ENCODE peak calls at places on chromosome 11, in nine cellular contexts. A is T-helper 2 cell; Y is colonic mucosa; J is cardiac fibroblast; W is stimulated activated naive CD8-positive, alpha-beta T cell treated with anti-CD3 and anti-CD28 coated beads, Interleukin-15, amount 100 ng/mL, for 72 hours; B is activated CD4-positive, alpha-beta T cell treated with anti-CD3 and anti-CD28 coated beads, Interleukin-2, amount 50 U/mL, for 1 hour; N is stimulated activated CD4-positive, alpha-beta T cell treated with anti-CD3 and anti-CD28 coated beads, Interleukin-4, amount 100 ng/mL, for 1 hour; Z is RKO; E is NCI-H774. K is an unnamed sample.

GRCh38 chr11:7906481-7906880 is 24.6 kb downstream of the OR10A6 start:
- DNase-seq in N (no peak), Y (no peak), E (no peak), J (no peak), W (no peak), B (no peak), A (no peak), Z (no peak), K (no peak)

GRCh38 chr11:60771879-60772525 is 13.1 kb upstream of the MS4A10 start:
- DNase-seq in B (no peak), A (no peak), N (no peak), E (no peak), J (no peak), W (no peak), Z (no peak), Y (no peak), K (no peak)

GRCh38 chr11:11697796-11698195 is 76.0 kb upstream of the GALNT18 start:
- DNase-seq in W (no peak), N (no peak), J (no peak), A (no peak), Z (no peak), B (no peak), E (no peak), Y (no peak), K (no peak)

GRCh38 chr11:17683378-17684161 is 35.8 kb upstream of the MYOD1 start:
- DNase-seq in A (no peak), J (peak), N (no peak), W (no peak), Y (no peak), B (no peak), Z (peak), E (no peak), K (no peak)

GRCh38 chr11:35735411-35735810 is 72.8 kb downstream of the TRIM44 start:
- DNase-seq in B (no peak), E (no peak), Z (no peak), W (no peak), J (no peak), N (no peak), A (no peak), Y (no peak), K (no peak)

GRCh38 chr11:70799386-70799785 is 401.1 kb downstream of the CTTN start:
- DNase-seq in W (no peak), N (no peak), Y (no peak), B (no peak), J (peak), Z (no peak), A (no peak), E (no peak), K (no peak)

GRCh38 chr11:116171271-116172140 is 601.3 kb downstream of the BUD13 start:
- DNase-seq in J (no peak), E (no peak), N (no peak), A (no peak), W (no peak), Z (no peak), B (no peak), Y (peak), K (no peak)

GRCh38 chr11:7603031-7603781 is 70.1 kb downstream of the CYB5R2 start:
- DNase-seq in Z (no peak), N (no peak), W (no peak), E (no peak), B (no peak), Y (no peak), J (no peak), A (no peak), K (no peak)

GRCh38 chr11:17386331-17387084 is 2.0 kb downstream of the KCNJ11 start:
- DNase-seq in Y (peak), N (peak), A (no peak), Z (peak), B (peak), W (peak), J (peak), E (peak), K (peak)

GRCh38 chr11:2301631-2302272 is at the start of the genes C11orf21 and TSPAN32:
- DNase-seq in J (peak), A (peak), Z (no peak), N (peak), E (no peak), Y (peak), B (peak), W (peak), K (no peak)

GRCh38 chr11:116412118-116412889 is 360.5 kb downstream of the BUD13 start:
- DNase-seq in Y (no peak), W (no peak), J (no peak), N (no peak), B (no peak), Z (no peak), E (no peak), A (no peak), K (no peak)

GRCh38 chr11:60625262-60625661 is 74.2 kb upstream of the MS4A8 start:
- DNase-seq in E (no peak), A (no peak), N (no peak), Z (peak), J (peak), B (no peak), Y (peak), W (no peak), K (no peak)

GRCh38 chr11:118820412-118821357 is 29.7 kb upstream of the DDX6 start:
- DNase-seq in B (peak), W (no peak), A (no peak), J (peak), N (no peak), Y (peak), Z (no peak), E (peak), K (no peak)

GRCh38 chr11:113350646-113351045 is 36.3 kb downstream of the TTC12 start:
- DNase-seq in N (no peak), A (no peak), J (no peak), W (no peak), E (peak), B (no peak), Y (no peak), Z (no peak), K (no peak)

GRCh38 chr11:1150769-1151365 is 6.9 kb upstream of the MUC5AC start:
- DNase-seq in Z (no peak), B (no peak), J (peak), E (no peak), Y (peak), W (no peak), N (no peak), A (no peak), K (no peak)

GRCh38 chr11:128437137-128437536 is 150.2 kb downstream of the ETS1 start:
- DNase-seq in W (no peak), B (no peak), Y (no peak), A (no peak), E (no peak), J (peak), Z (no peak), N (no peak), K (no peak)

GRCh38 chr11:11450744-11451362 is 97.8 kb upstream of the CSNK2A3 start:
- DNase-seq in E (no peak), Y (no peak), W (no peak), A (no peak), N (no peak), Z (peak), J (peak), B (no peak), K (no peak)